ENCODE peak calls at places on chromosomes 3 and 15, in nine cellular contexts. P, E, C, U, G, X, R, H and Q are unnamed samples. For H3K27me3, the result is how much of the 10 kb centered on the place peaks cover.

GRCh38 chr15:99385865-99386264 is 134.6 kb downstream of the LRRC28 start:
- DNase-seq in P (no peak), E (peak), C (peak), U (peak), G (peak), X (peak), R (peak), H (peak), Q (no peak)

GRCh38 chr3:47804571-47804970 is 1.6 kb downstream of the DHX30 start:
- DNase-seq in P (no peak), E (no peak), C (no peak), U (no peak), G (no peak), X (no peak), R (no peak), H (no peak), Q (no peak)

GRCh38 chr3:88480822-88481221 is 331.1 kb downstream of the C3orf38 start:
- DNase-seq in P (no peak), E (no peak), C (no peak), U (no peak), G (peak), X (no peak), R (no peak), H (no peak), Q (no peak)

GRCh38 chr15:58771621-58772235 is 626 bp downstream of the MINDY2 start:
- DNase-seq in P (peak), E (peak), C (peak), U (peak), G (no peak), X (no peak), R (peak), H (peak), Q (peak)

GRCh38 chr15:43527016-43527801 is 9.8 kb downstream of the MAP1A start:
- DNase-seq in P (peak), E (no peak), C (no peak), U (no peak), G (no peak), X (no peak), R (no peak), H (no peak), Q (no peak)

GRCh38 chr3:190130700-190131099 is 10.0 kb upstream of the P3H2 start:
- DNase-seq in P (no peak), E (no peak), C (no peak), U (no peak), G (peak), X (no peak), R (no peak), H (no peak), Q (no peak)

GRCh38 chr15:93929375-93930094 is 301.8 kb upstream of the MCTP2 start:
- DNase-seq in P (peak), E (no peak), C (peak), U (no peak), G (peak), X (no peak), R (peak), H (no peak), Q (peak)

GRCh38 chr15:71812966-71813722 is 2.8 kb downstream of the NR2E3 start:
- DNase-seq in P (peak), E (no peak), C (no peak), U (no peak), G (no peak), X (no peak), R (no peak), H (peak), Q (no peak)

GRCh38 chr3:142648950-142649349 is 52.8 kb downstream of the PLS1 start:
- DNase-seq in P (no peak), E (no peak), C (no peak), U (no peak), G (no peak), X (no peak), R (no peak), H (no peak), Q (no peak)

GRCh38 chr3:37974121-37974927 is 16.3 kb upstream of the VILL start:
- DNase-seq in P (peak), E (peak), C (peak), U (peak), G (peak), X (peak), R (peak), H (peak), Q (peak)

GRCh38 chr3:194787072-194787471 is 101.4 kb downstream of the FAM43A start:
- DNase-seq in P (no peak), E (no peak), C (no peak), U (no peak), G (no peak), X (no peak), R (no peak), H (no peak), Q (no peak)

GRCh38 chr3:156642750-156643728 is 31.4 kb upstream of the TIPARP start:
- DNase-seq in P (peak), E (no peak), C (no peak), U (no peak), G (no peak), X (no peak), R (no peak), H (no peak), Q (no peak)

GRCh38 chr15:25693321-25694237 is 169.5 kb downstream of the ATP10A start:
- DNase-seq in P (peak), E (no peak), C (peak), U (no peak), G (peak), X (peak), R (peak), H (peak), Q (no peak)

GRCh38 chr15:28097656-28098359 is 1.3 kb downstream of the OCA2 start:
- DNase-seq in P (peak), E (no peak), C (no peak), U (no peak), G (no peak), X (no peak), R (no peak), H (no peak), Q (no peak)

GRCh38 chr15:28093761-28094535 is 5.2 kb downstream of the OCA2 start:
- DNase-seq in P (peak), E (no peak), C (no peak), U (no peak), G (no peak), X (no peak), R (no peak), H (peak), Q (no peak)

GRCh38 chr15:28096720-28097431 is 2.2 kb downstream of the OCA2 start:
- DNase-seq in P (peak), E (no peak), C (no peak), U (no peak), G (no peak), X (peak), R (no peak), H (peak), Q (no peak)

GRCh38 chr15:28096411-28096719 is 2.8 kb downstream of the OCA2 start:
- DNase-seq in P (no peak), E (no peak), C (no peak), U (no peak), G (no peak), X (no peak), R (no peak), H (no peak), Q (no peak)

DNA sequence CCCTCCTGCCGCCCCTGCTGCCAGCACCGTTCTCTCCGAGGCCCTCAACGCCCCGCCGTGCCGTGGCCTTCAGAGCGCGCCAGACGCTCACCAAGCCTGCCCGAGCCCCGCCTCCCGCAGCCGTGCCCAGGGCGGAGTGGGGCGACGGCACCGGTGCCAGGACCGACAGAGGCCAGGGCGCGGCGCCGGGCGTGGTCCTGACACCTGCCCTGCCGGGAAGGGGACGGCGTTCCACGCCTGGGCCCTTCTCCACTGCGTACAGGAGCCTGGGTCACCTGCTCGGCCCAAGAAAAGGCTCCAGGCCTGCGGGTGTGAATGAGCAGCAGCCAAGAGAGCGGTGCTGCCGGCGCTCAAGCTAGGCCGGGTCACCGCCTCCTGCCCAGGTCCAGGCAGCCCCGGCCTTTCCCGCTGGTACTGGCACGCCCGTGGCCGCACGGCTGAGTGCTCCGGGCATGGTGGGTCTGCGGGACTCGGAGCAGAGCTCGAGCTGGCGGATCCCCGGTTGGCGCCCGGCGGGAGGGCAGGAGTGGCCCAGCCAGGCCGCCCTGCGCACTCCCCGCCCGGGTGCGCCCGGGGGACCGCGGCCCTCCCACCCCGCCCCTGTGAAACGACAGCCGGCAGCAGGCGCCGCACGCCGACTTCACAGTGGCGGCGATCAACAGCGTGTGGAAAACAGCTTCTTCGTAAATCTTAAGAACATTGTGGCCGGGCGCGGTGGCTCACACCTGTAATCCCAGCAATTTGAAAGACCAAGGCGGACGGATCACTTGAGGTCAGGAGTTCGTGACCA is 4.2 kb downstream of the OCA2 start:
- DNase-seq in P (peak), E (peak), C (peak), U (peak), G (no peak), X (peak), R (no peak), H (peak), Q (no peak)
- H3K27me3 ChIP-seq in P (half or more), E (under half), C (under half), U (half or more), G (under half), X (half or more), R (under half), H (under half), Q (under half)

DNA sequence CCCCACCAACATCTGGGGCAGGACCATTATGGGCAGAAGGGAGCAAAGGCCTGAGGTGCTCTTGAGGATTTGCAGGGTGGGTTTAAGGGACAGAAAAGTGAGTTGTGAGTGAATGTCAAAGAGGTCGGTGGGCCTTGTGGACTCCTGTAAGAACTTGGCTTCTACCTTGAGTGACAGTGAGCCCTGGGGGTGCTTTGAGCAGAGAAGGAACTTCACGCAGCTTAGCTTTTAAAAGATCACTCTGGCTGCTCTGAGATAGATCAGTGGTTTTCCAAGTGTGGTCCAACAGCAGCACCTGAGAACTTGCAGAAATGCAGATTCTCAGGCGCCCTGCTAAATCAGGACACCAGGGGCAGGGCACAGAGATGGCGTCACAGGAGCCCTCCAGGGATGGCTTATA is 15.3 kb upstream of the ALAS1 start:
- DNase-seq in P (no peak), E (no peak), C (no peak), U (no peak), G (no peak), X (no peak), R (no peak), H (no peak), Q (no peak)
- H3K27me3 ChIP-seq in P (under half), E (under half), C (under half), U (under half), G (under half), X (under half), R (under half), H (under half), Q (under half)

GRCh38 chr15:69298354-69298696 is 387 bp upstream of the PAQR5 start:
- DNase-seq in P (no peak), E (no peak), C (peak), U (no peak), G (no peak), X (no peak), R (no peak), H (peak), Q (no peak)

GRCh38 chr15:69300129-69300588 is 1.4 kb downstream of the PAQR5 start:
- DNase-seq in P (peak), E (no peak), C (peak), U (peak), G (no peak), X (no peak), R (no peak), H (no peak), Q (no peak)

GRCh38 chr15:69297642-69298353 is 914 bp upstream of the PAQR5 start:
- DNase-seq in P (no peak), E (no peak), C (no peak), U (no peak), G (no peak), X (no peak), R (no peak), H (no peak), Q (no peak)

GRCh38 chr15:69298697-69299441 is at the start of gene PAQR5:
- DNase-seq in P (peak), E (peak), C (peak), U (peak), G (no peak), X (peak), R (peak), H (peak), Q (no peak)

DNA sequence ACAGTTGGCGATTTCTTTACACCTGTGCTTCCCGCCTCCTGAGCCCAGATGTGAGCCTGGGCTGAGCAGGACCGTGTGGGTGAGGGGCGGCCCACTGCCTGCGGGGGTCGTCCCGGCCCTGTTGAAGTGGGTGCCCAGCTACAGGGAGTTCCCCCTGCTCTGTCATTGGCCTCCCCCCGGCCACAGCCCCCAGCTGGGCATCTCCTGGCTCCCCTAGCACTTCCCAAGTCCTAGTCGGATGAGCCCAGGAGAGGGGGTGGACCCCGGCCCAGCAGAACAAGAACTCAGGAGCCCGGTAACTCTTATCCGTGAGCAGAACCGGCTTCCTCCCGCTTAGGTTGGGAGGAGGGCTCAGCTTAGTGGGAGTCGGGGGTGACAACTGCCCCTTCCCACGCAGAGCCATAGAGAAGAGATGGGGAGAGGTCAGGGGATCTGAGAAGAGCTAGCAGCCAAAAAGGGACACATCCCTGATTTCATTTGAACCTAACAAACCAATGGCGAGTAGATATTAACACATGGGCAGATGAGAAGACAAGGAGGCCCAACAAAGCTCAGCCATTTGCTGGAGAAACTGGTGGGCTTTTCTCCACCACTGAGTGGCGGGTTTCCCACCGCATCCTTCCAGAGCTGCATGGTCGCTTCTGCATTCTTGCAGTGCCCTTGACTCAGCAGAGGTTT is 878 bp downstream of the PAQR5 start:
- DNase-seq in P (no peak), E (no peak), C (no peak), U (no peak), G (no peak), X (no peak), R (no peak), H (no peak), Q (no peak)
- H3K27me3 ChIP-seq in P (under half), E (under half), C (under half), U (under half), G (under half), X (under half), R (under half), H (under half), Q (under half)

DNA sequence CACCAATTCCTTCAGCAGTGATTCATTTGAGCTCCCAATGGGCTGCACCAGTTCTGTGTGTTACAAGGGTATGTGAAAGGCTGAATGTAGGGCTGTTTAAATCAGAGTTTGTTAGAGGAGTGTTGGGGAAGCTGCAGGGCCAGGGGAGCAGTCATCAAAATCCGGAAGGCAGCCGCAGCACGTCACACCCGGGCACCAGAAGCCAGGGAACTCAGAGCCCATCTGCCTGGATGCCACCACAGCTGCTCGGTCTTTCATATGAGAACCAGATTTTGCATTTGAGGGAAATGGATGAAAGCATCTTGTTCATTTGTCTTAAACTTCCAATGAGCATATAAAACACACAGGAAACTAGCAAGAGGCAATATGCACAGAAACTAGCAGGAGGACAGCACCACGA is 24.2 kb upstream of the NEO1 start:
- DNase-seq in P (no peak), E (no peak), C (no peak), U (no peak), G (no peak), X (no peak), R (no peak), H (no peak), Q (no peak)
- H3K27me3 ChIP-seq in P (under half), E (under half), C (under half), U (under half), G (under half), X (under half), R (under half), H (under half), Q (under half)

DNA sequence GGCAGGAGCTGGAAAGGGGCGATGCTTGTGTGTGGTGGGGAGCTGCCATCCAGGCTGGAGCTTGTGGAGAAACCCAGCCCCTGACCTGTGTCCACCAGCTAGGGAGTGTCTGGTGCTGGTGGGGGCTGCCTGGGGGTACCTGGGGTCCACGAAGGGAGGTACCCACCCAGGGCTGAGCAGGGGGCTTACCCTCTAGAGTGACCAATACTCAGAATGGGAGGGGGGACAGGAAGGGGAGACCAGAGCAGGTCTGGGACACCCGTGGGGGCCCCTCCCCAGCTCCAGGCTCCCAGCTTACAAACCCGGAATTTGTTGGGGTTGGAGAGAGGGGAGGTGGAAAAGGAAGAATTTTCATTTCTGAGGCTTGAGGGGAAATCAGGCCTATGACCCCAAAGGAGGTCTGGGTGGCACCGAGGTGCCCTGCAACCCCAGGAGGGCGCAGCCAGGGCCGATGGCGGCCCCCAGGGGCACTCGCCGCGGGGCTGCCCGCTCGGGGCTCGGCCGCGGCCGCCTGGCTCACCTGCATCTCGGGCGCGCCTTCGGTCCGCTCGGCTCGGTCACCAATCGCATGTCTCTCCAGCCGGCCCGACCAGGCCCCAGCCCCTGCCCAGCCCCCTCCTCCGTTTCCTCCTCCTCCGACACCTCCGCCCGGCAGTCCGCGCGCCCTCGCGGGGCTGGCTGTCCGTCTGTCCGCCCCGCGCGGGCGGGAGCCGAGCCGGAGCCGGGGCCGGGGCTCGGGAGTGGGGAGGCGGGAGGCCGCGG is 741 bp downstream of the LINGO1 start:
- DNase-seq in P (peak), E (no peak), C (peak), U (no peak), G (no peak), X (peak), R (no peak), H (peak), Q (no peak)
- H3K27me3 ChIP-seq in P (under half), E (under half), C (under half), U (half or more), G (under half), X (under half), R (under half), H (under half), Q (under half)